ENCODE peak calls at places on chromosomes 4 and X, in six cellular contexts. Y, X, D, T, K and B are unnamed samples.

GRCh38 chrX:37627602-37628001 is 56.1 kb downstream of the LANCL3 start:
- DNase-seq in D (peak), X (no peak), Y (no peak), K (no peak), T (peak), B (no peak)

GRCh38 chr4:82784615-82785247 is 13.9 kb downstream of the SCD5 start:
- DNase-seq in T (no peak), D (no peak), Y (no peak), K (no peak), X (no peak), B (no peak)

GRCh38 chr4:76943790-76944189 is 5.8 kb upstream of the SEPTIN11 start:
- DNase-seq in K (no peak), D (no peak), T (no peak), Y (no peak), X (no peak), B (no peak)

GRCh38 chrX:12013220-12013619 is 125.1 kb upstream of the FRMPD4 start:
- DNase-seq in Y (no peak), X (no peak), T (no peak), K (no peak), D (no peak), B (no peak)

GRCh38 chr4:180164799-180165198 is 2078.4 kb upstream of the TENM3 start:
- DNase-seq in D (no peak), Y (no peak), T (no peak), K (no peak), X (no peak), B (peak)

GRCh38 chrX:124406294-124407013 is 60.1 kb downstream of the SH2D1A start:
- DNase-seq in D (peak), T (no peak), X (peak), K (peak), Y (peak), B (peak)

GRCh38 chr4:129598582-129598981 is 502.6 kb downstream of the C4orf33 start:
- DNase-seq in D (no peak), T (no peak), K (no peak), Y (no peak), X (no peak), B (no peak)

GRCh38 chrX:134025986-134026731 is 40.8 kb upstream of the GPC3 start:
- DNase-seq in T (no peak), Y (no peak), D (no peak), K (no peak), X (no peak), B (no peak)

GRCh38 chr4:109912706-109913621 is at the start of gene EGF:
- DNase-seq in T (no peak), K (no peak), D (peak), Y (no peak), X (no peak), B (peak)

GRCh38 chrX:85052207-85052606 is 48.5 kb downstream of the APOOL start:
- DNase-seq in D (no peak), K (no peak), Y (no peak), T (no peak), X (no peak), B (no peak)

GRCh38 chr4:66035701-66036100 is 365.4 kb upstream of the EPHA5 start:
- DNase-seq in T (no peak), X (no peak), K (no peak), D (no peak), Y (no peak), B (no peak)

GRCh38 chrX:53440631-53441517 is 6.7 kb upstream of the HSD17B10 start:
- DNase-seq in X (peak), D (peak), Y (peak), K (no peak), T (peak), B (no peak)

GRCh38 chrX:107117993-107118321 is 665 bp downstream of the RBM41 start:
- DNase-seq in D (no peak), Y (no peak), T (no peak), X (no peak), K (no peak), B (no peak)

GRCh38 chr4:84258905-84259830 is 239.9 kb downstream of the NKX6-1 start:
- DNase-seq in X (no peak), T (no peak), D (no peak), Y (no peak), K (no peak), B (no peak)
- TF ChIP-seq CTCF in X (no peak), T (no peak), D (no peak), Y (no peak), K (no peak), B (peak)

DNA sequence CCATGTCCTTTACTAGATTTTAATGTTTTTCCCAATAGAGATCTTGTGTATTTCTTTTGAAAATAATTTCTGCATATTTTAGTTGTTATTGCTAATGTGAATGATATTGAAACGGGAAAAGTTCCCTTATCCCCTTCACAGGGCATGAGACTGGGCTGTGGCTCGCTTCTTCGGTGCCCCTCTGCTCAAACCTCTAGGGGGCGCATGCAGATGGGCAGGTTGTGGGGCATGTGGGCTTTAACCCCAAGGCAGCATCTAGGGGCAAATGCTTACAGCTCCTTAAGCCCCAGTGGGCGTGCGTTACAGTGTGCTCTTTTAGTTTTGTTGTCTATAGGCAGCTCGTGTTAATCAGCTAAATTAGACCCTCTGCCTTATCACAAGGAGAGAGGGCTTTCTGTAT is 194.7 kb downstream of the OPHN1 start:
- DNase-seq in X (no peak), Y (no peak), T (no peak), D (no peak), K (no peak), B (no peak)
- TF ChIP-seq CTCF in X (no peak), Y (no peak), T (no peak), D (no peak), K (no peak), B (peak)

GRCh38 chr4:86960557-86960959 is 25.7 kb downstream of the AFF1 start:
- DNase-seq in T (no peak), D (no peak), X (no peak), Y (no peak), K (no peak), B (no peak)
- TF ChIP-seq CTCF in T (no peak), D (no peak), X (no peak), Y (no peak), K (no peak), B (no peak)

GRCh38 chrX:71909956-71910355 is 689 bp upstream of the NHSL2 start:
- DNase-seq in T (no peak), Y (peak), D (no peak), K (no peak), X (no peak), B (no peak)
- TF ChIP-seq CTCF in T (no peak), Y (no peak), D (no peak), K (no peak), X (no peak), B (peak)

DNA sequence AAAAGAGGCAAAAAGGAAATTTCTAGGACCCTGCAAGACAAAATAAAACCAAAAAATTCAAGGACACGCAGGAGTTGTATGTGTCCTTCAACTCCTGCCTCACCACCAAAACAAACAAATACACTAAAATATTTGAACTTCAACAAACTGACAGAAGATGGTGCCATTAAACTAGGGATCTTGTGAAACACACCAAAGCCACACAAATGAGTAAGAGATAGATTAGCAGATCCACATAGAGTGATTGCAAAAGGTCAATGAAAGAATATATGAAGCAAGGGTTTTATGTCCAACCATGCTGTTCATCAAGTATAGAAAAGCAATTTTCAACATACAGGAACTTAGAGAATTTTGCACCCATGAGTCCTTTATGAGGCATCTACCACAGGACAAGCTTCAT is 40.1 kb upstream of the SCML1 start:
- DNase-seq in D (no peak), T (no peak), X (no peak), K (no peak), Y (no peak), B (no peak)
- TF ChIP-seq CTCF in D (no peak), T (no peak), X (no peak), K (no peak), Y (no peak), B (no peak)

DNA sequence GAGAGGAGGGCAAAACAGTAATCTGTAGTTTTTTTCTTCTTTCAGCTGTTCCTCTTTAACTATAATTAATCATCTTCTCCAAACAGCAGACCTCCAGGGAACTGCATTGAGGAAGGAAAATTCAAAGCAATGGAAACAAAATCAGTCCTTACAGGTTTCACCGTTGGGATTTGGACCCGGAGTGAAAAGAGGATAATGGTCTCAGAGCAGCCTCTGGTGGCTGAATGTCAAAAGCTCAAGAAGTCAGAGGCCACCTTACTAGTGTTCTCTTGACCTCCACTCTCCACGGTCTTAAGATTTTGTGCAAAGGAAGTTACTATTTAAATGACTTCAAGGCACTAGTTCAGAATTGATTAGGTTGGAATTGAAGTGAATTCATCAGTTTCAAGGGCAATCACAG is 16.0 kb upstream of the MID1 start:
- DNase-seq in X (no peak), K (no peak), T (no peak), D (no peak), Y (peak), B (peak)
- TF ChIP-seq CTCF in X (no peak), K (no peak), T (no peak), D (no peak), Y (peak), B (peak)

DNA sequence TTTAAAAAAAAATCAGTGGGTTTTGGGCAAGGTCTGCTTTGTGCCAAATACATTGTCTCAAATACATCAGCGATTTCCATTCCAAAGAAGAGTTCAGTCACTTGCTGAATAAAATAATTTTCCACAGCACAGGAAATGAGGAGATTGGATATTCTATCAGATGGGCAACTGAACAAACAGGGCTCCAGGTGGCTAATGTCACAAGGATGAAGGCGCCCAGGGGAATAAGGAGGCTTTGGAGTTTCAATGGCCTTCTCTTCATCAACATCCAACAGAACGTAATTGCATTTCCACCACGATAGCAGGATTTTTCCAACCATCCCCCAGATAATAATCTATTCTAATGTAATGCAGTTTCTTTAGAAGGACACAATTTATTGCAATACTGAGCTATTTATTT is 104.6 kb upstream of the KLHL13 start:
- DNase-seq in K (no peak), D (peak), X (no peak), T (no peak), Y (no peak), B (no peak)
- TF ChIP-seq CTCF in K (no peak), D (no peak), X (no peak), T (no peak), Y (no peak), B (no peak)

GRCh38 chr4:23333946-23334878 is 555.6 kb downstream of the PPARGC1A start:
- DNase-seq in K (peak), D (peak), X (peak), T (no peak), Y (no peak), B (peak)
- TF ChIP-seq CTCF in K (peak), D (no peak), X (no peak), T (no peak), Y (no peak), B (peak)